ENCODE peak calls at places on chromosomes 16 and 17, in nine cellular contexts. M is esophagus muscularis mucosa, Z is SK-N-SH, X is transverse colon, V is HepG2, I is H1, Y is suprapubic skin, N is sigmoid colon, L is upper lobe of left lung. C is an unnamed sample.

GRCh38 chr17:46047398-46047797 is 48.3 kb downstream of the STH start:
- DNase-seq in M (no peak), Z (no peak), X (peak), V (no peak), I (no peak), Y (no peak), N (no peak), L (no peak), C (no peak)

GRCh38 chr17:64459284-64459747 is 10.4 kb downstream of the MILR1 start:
- DNase-seq in M (no peak), Z (no peak), X (peak), V (no peak), I (no peak), Y (no peak), N (no peak), L (no peak), C (peak)

GRCh38 chr16:88316941-88317618 is 65.7 kb upstream of the ZNF469 start:
- DNase-seq in M (no peak), Z (no peak), X (no peak), V (no peak), I (no peak), Y (no peak), N (no peak), L (no peak), C (no peak)

GRCh38 chr16:61564741-61565140 is 471.5 kb downstream of the CDH8 start:
- DNase-seq in M (no peak), Z (no peak), X (no peak), V (no peak), I (no peak), Y (no peak), N (no peak), L (no peak), C (no peak)

GRCh38 chr17:31467502-31468256 is 76.2 kb downstream of the RAB11FIP4 start:
- DNase-seq in M (no peak), Z (peak), X (no peak), V (peak), I (peak), Y (no peak), N (no peak), L (no peak), C (peak)

GRCh38 chr16:64950262-64950661 is 171.6 kb downstream of the CDH11 start:
- DNase-seq in M (no peak), Z (no peak), X (no peak), V (no peak), I (peak), Y (no peak), N (no peak), L (no peak), C (no peak)

GRCh38 chr17:74270333-74270732 is 3.7 kb upstream of the DNAI2 start:
- DNase-seq in M (no peak), Z (no peak), X (no peak), V (no peak), I (no peak), Y (no peak), N (no peak), L (no peak), C (no peak)

GRCh38 chr17:67525239-67526135 is 148.4 kb downstream of the PITPNC1 start:
- DNase-seq in M (no peak), Z (no peak), X (no peak), V (no peak), I (no peak), Y (no peak), N (no peak), L (no peak), C (peak)

GRCh38 chr16:28317040-28317880 is 24.9 kb downstream of the SBK1 start:
- DNase-seq in M (no peak), Z (peak), X (peak), V (peak), I (peak), Y (no peak), N (no peak), L (peak), C (peak)

GRCh38 chr17:77834170-77835115 is 124.1 kb upstream of the TNRC6C start:
- DNase-seq in M (no peak), Z (peak), X (peak), V (peak), I (no peak), Y (peak), N (peak), L (no peak), C (peak)

GRCh38 chr17:79785900-79786810 is 8.2 kb downstream of the CBX2 start:
- DNase-seq in M (no peak), Z (no peak), X (no peak), V (no peak), I (no peak), Y (no peak), N (no peak), L (peak), C (no peak)

GRCh38 chr17:79788455-79788854 is 8.4 kb downstream of the CBX8 start:
- DNase-seq in M (no peak), Z (no peak), X (no peak), V (no peak), I (no peak), Y (no peak), N (no peak), L (no peak), C (no peak)

GRCh38 chr17:79785017-79785899 is 7.3 kb downstream of the CBX2 start:
- DNase-seq in M (no peak), Z (no peak), X (no peak), V (no peak), I (no peak), Y (no peak), N (no peak), L (peak), C (no peak)

GRCh38 chr17:79788989-79789942 is 7.6 kb downstream of the CBX8 start:
- DNase-seq in M (no peak), Z (no peak), X (no peak), V (no peak), I (peak), Y (no peak), N (no peak), L (no peak), C (no peak)

GRCh38 chr17:79786930-79787643 is 9.1 kb downstream of the CBX2 start:
- DNase-seq in M (no peak), Z (no peak), X (no peak), V (no peak), I (no peak), Y (no peak), N (no peak), L (peak), C (no peak)
- TF ChIP-seq POLR2AphosphoS5 in M (no peak), Z (no peak), X (no peak), V (peak), I (peak), Y (no peak), N (no peak), L (no peak), C (no peak)

DNA sequence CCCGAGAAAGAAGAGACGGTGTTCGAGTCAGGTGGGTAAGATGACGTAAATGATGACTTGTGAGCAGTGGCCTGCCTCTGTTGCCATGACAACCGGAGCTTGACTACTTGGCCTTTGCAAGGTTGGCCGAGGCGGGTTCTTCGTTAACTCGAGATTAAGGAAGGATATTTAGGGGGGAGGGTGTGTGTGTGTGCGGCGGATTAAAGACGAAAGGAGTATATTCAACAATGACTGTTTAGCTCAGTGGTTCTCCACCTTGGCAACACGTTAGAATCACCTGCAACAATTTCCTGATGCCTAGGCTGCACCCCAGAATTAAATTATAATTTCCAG is 398 bp upstream of the WIPF2 start:
- DNase-seq in M (no peak), Z (peak), X (peak), V (peak), I (peak), Y (peak), N (peak), L (no peak), C (peak)
- TF ChIP-seq EP300 in M (no peak), Z (no peak), X (no peak), V (no peak), I (no peak), Y (peak), N (no peak), L (no peak), C (no peak)

DNA sequence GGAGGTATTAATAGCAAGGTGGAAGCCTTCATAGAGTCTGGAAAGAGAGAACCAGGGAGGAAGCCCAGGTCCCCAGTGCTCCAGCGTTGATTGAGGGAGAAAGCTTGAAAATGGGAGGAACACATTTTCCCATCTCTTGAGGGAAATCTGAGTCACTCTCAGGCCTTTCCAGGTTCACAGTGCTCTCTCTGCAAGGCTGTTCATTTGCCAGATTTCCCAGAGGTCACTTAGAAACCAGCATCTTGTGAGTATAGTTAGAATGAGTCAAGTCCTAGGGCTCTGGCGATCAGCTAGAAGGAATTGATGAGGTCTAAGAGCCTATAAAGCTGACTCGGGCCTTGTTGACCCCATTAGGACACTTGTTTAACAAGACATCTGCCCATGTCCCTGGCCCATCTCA is 17.7 kb upstream of the ZNF594 start:
- DNase-seq in M (no peak), Z (no peak), X (no peak), V (no peak), I (no peak), Y (no peak), N (no peak), L (no peak), C (no peak)
- TF ChIP-seq POLR2AphosphoS5 in M (no peak), Z (no peak), X (no peak), V (no peak), I (no peak), Y (no peak), N (no peak), L (no peak), C (no peak)

GRCh38 chr17:36550491-36551417 is 6.0 kb downstream of the GGNBP2 start:
- DNase-seq in M (no peak), Z (no peak), X (no peak), V (no peak), I (no peak), Y (no peak), N (no peak), L (no peak), C (no peak)
- TF ChIP-seq EP300 in M (no peak), Z (no peak), X (no peak), V (no peak), I (no peak), Y (no peak), N (no peak), L (no peak), C (no peak)

GRCh38 chr17:71830916-71831315 is 289.9 kb upstream of the SOX9 start:
- DNase-seq in M (no peak), Z (no peak), X (no peak), V (no peak), I (peak), Y (no peak), N (no peak), L (no peak), C (no peak)

GRCh38 chr17:71824671-71825070 is 296.1 kb upstream of the SOX9 start:
- DNase-seq in M (no peak), Z (no peak), X (no peak), V (no peak), I (no peak), Y (no peak), N (no peak), L (no peak), C (no peak)

GRCh38 chr17:71828182-71828596 is 292.6 kb upstream of the SOX9 start:
- DNase-seq in M (no peak), Z (peak), X (no peak), V (no peak), I (peak), Y (no peak), N (no peak), L (no peak), C (no peak)
- TF ChIP-seq POLR2AphosphoS5 in M (no peak), Z (no peak), X (no peak), V (no peak), I (no peak), Y (no peak), N (no peak), L (no peak), C (no peak)

GRCh38 chr16:84950906-84951305 is 60.4 kb downstream of the ZDHHC7 start:
- DNase-seq in M (no peak), Z (peak), X (no peak), V (peak), I (no peak), Y (no peak), N (no peak), L (no peak), C (no peak)

GRCh38 chr16:84949776-84950436 is 61.4 kb downstream of the ZDHHC7 start:
- DNase-seq in M (no peak), Z (no peak), X (no peak), V (no peak), I (no peak), Y (no peak), N (no peak), L (no peak), C (no peak)

GRCh38 chr16:84955427-84955826 is 55.9 kb downstream of the ZDHHC7 start:
- DNase-seq in M (no peak), Z (no peak), X (no peak), V (no peak), I (no peak), Y (no peak), N (no peak), L (no peak), C (peak)

GRCh38 chr16:84953051-84953746 is 58.1 kb downstream of the ZDHHC7 start:
- DNase-seq in M (no peak), Z (no peak), X (no peak), V (no peak), I (no peak), Y (no peak), N (no peak), L (no peak), C (no peak)

GRCh38 chr16:84952335-84953050 is 58.8 kb downstream of the ZDHHC7 start:
- DNase-seq in M (peak), Z (peak), X (peak), V (peak), I (peak), Y (peak), N (peak), L (no peak), C (peak)
- TF ChIP-seq EP300 in M (no peak), Z (peak), X (no peak), V (no peak), I (no peak), Y (no peak), N (peak), L (no peak), C (no peak)

GRCh38 chr16:68263559-68264127 is 683 bp upstream of the SLC7A6 start:
- DNase-seq in M (no peak), Z (no peak), X (no peak), V (no peak), I (no peak), Y (no peak), N (no peak), L (no peak), C (no peak)
- TF ChIP-seq POLR2AphosphoS5 in M (no peak), Z (no peak), X (no peak), V (no peak), I (no peak), Y (no peak), N (no peak), L (no peak), C (no peak)

GRCh38 chr16:57998484-57998883 is 2.0 kb downstream of the ZNF319 start:
- DNase-seq in M (no peak), Z (no peak), X (peak), V (no peak), I (no peak), Y (peak), N (no peak), L (peak), C (peak)

GRCh38 chr16:57998992-57999365 is 1.5 kb downstream of the ZNF319 start:
- DNase-seq in M (no peak), Z (no peak), X (no peak), V (no peak), I (no peak), Y (peak), N (no peak), L (no peak), C (no peak)

GRCh38 chr16:57999366-57999970 is 1.0 kb downstream of the ZNF319 start:
- DNase-seq in M (no peak), Z (peak), X (no peak), V (peak), I (no peak), Y (peak), N (no peak), L (no peak), C (no peak)

GRCh38 chr16:58000706-58001676 is at the start of gene USB1:
- DNase-seq in M (peak), Z (peak), X (peak), V (peak), I (peak), Y (peak), N (peak), L (peak), C (peak)

GRCh38 chr16:57999971-58000705 is at the start of gene ZNF319:
- DNase-seq in M (no peak), Z (no peak), X (no peak), V (no peak), I (peak), Y (no peak), N (no peak), L (no peak), C (no peak)
- TF ChIP-seq EP300 in M (no peak), Z (no peak), X (no peak), V (no peak), I (no peak), Y (no peak), N (no peak), L (no peak), C (no peak)

DNA sequence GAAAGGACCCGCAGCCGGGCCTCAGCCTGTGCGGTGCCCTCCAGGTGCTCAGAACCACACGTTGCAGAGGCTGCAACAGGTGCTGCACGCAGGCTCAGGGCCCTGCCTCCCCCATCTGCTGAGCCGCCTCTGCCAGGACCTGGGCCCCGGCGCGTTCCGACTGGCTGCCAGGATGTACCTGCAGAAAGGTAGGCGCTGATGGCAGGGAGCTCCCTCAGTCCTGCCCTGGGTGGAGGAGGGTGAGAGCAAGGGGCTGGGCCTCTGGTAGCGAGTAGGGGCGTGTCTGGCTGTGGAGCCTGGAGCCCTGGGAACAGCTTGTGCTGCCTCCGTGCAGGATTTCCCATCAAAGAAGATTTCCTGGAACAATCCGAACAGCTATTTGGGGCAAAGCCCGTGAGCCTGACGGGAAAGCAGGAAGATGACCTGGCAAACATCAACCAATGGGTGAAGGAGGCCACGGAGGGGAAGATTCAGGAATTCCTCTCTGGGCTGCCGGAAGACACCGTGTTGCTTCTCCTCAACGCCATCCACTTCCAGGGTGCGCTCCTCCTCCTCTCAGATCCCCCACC is 4.4 kb downstream of the SERPINF2 start:
- DNase-seq in M (no peak), Z (no peak), X (peak), V (no peak), I (peak), Y (peak), N (no peak), L (peak), C (peak)
- TF ChIP-seq POLR2AphosphoS5 in M (peak), Z (no peak), X (peak), V (no peak), I (no peak), Y (peak), N (peak), L (peak), C (peak)

GRCh38 chr17:2331303-2331702 is 5.0 kb downstream of the TSR1 start:
- DNase-seq in M (no peak), Z (no peak), X (no peak), V (no peak), I (no peak), Y (no peak), N (no peak), L (no peak), C (no peak)
- TF ChIP-seq EP300 in M (no peak), Z (no peak), X (no peak), V (no peak), I (no peak), Y (no peak), N (no peak), L (no peak), C (no peak)

C was measured in stomach.